ENCODE peak calls at places on chromosomes 16 and 17, in five cellular contexts. I, V, B, Y and Z are unnamed samples.

GRCh38 chr16:11609474-11610120 is 22.9 kb upstream of the LITAF start:
- DNase-seq in I (no peak), V (no peak), B (no peak), Y (no peak), Z (peak)

GRCh38 chr17:34527908-34528470 is 51.4 kb upstream of the TMEM132E start:
- DNase-seq in Y (no peak), V (no peak), B (no peak), I (no peak), Z (no peak)

GRCh38 chr16:9843424-9844013 is 338.7 kb downstream of the GRIN2A start:
- DNase-seq in I (no peak), B (no peak), Y (peak), V (no peak), Z (peak)

GRCh38 chr17:42054101-42054500 is 3.7 kb upstream of the C17orf113 start:
- DNase-seq in V (no peak), Y (no peak), B (no peak), I (no peak), Z (no peak)

GRCh38 chr17:40130352-40131042 is 8.7 kb downstream of the MSL1 start:
- DNase-seq in B (no peak), I (no peak), V (no peak), Y (no peak), Z (no peak)

GRCh38 chr16:89052824-89053724 is 40.6 kb upstream of the ACSF3 start:
- DNase-seq in B (peak), Y (peak), V (no peak), I (no peak), Z (peak)

GRCh38 chr17:68740555-68741447 is 139.6 kb upstream of the FAM20A start:
- DNase-seq in V (no peak), Y (no peak), B (no peak), I (no peak), Z (no peak)

GRCh38 chr17:58333396-58334207 is 5.0 kb upstream of the TSPOAP1 start:
- DNase-seq in V (no peak), I (no peak), Y (no peak), B (no peak), Z (no peak)

GRCh38 chr17:9890124-9890523 is 14.9 kb downstream of the RCVRN start:
- DNase-seq in V (peak), Y (no peak), I (no peak), B (no peak), Z (no peak)

GRCh38 chr17:8152981-8153549 is 861 bp upstream of the PER1 start:
- DNase-seq in I (peak), V (no peak), Y (no peak), B (no peak), Z (no peak)
- H3K4me3 ChIP-seq in I (peak), V (peak), Y (no peak), B (no peak), Z (peak)

GRCh38 chr17:66466933-66467367 is 164.5 kb downstream of the PRKCA start:
- DNase-seq in Y (peak), V (no peak), I (no peak), B (peak), Z (peak)

GRCh38 chr17:66467766-66468165 is 165.4 kb downstream of the PRKCA start:
- DNase-seq in V (no peak), B (no peak), I (no peak), Y (peak), Z (no peak)

GRCh38 chr17:66464921-66465320 is 162.5 kb downstream of the PRKCA start:
- DNase-seq in Y (no peak), B (no peak), V (no peak), I (no peak), Z (no peak)

GRCh38 chr17:66465701-66466100 is 163.3 kb downstream of the PRKCA start:
- DNase-seq in V (no peak), B (no peak), I (no peak), Y (no peak), Z (no peak)

DNA sequence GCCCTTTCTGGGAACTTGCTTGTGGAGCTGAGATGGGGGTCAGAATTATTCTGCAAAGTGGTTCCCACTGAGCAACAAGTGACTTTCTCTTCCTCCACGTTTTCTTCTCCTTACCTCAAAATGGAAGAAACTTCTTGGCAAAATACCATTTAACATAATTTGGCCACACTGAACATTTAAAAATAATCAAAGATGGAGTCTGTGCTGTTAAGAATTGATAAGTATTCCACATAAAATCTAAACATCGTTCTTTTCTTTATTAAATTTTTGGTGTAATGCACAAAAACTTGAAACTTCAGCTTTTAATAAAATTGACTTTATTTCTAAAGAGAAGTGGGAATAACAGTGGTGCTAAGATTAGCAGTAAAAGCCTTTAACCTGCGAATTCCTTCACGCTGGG is 164.0 kb downstream of the PRKCA start:
- DNase-seq in I (no peak), Y (no peak), V (no peak), B (no peak), Z (no peak)
- H3K4me3 ChIP-seq in I (no peak), Y (peak), V (no peak), B (no peak), Z (peak)

GRCh38 chr16:1135459-1135825 is 17.5 kb upstream of the CACNA1H start:
- DNase-seq in Y (no peak), I (no peak), B (no peak), V (no peak), Z (no peak)
- H3K4me3 ChIP-seq in Y (no peak), I (no peak), B (no peak), V (no peak), Z (no peak)

GRCh38 chr17:19531780-19532501 is 1.7 kb upstream of the SLC47A1 start:
- DNase-seq in B (no peak), V (no peak), I (no peak), Y (no peak), Z (no peak)

GRCh38 chr17:19537116-19537515 is 3.5 kb downstream of the SLC47A1 start:
- DNase-seq in V (no peak), Y (no peak), B (no peak), I (no peak), Z (no peak)

GRCh38 chr17:19534562-19535149 is 1.0 kb downstream of the SLC47A1 start:
- DNase-seq in V (no peak), I (no peak), B (no peak), Y (no peak), Z (peak)

GRCh38 chr17:19533718-19534561 is at the start of gene SLC47A1:
- DNase-seq in Y (no peak), V (peak), I (no peak), B (no peak), Z (no peak)

DNA sequence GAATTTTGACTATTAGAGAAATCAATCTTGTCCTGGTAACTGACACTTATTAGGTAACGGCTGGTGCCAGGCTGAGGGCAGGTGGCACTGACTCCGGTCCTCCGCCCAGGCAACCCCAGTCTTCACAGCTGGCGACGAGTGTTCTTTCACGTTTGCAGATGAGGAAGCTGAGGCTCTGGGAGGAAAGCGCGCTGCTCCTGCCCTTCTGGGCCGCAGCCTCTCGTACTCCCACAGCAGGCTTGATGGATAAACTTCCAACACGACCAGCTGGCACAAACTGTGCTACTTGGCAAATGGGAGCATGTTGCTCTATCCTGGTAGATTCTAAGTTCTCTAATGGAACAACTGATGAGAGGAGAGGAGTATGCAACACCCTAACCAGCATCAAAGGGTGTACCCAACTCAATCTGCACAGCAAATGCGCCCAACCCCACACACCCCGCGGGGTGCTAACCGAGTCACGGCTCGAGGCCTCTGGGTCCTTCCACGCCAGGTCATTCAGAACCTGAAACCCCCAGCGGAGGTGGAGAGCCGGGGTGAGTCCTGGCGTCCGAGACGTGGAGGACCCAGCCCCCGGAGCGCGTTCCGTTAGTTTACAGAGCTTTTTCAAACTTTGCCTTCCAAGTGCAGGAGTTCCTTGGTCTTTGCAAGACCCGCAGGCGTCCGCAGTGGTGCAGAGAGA is 477 bp upstream of the SLC47A1 start:
- DNase-seq in V (no peak), I (no peak), Y (no peak), B (no peak), Z (no peak)
- H3K4me3 ChIP-seq in V (peak), I (no peak), Y (peak), B (peak), Z (peak)